ENCODE peak calls at places on chromosomes 4 and X, in seven cellular contexts. Z is GM12878, Q is GM12891, W is HepG2, B is K562, M is SK-N-SH, R is H1. A is an unnamed sample.

GRCh38 chr4:185656467-185656890 is 121.2 kb upstream of the PDLIM3 start:
- DNase-seq in B (no peak), Q (no peak), Z (no peak), M (no peak), W (no peak), R (peak; percentile 59), A (no peak)

GRCh38 chr4:15657366-15657765 is 2.2 kb upstream of the FBXL5 start:
- DNase-seq in R (no peak), Q (no peak), M (no peak), B (no peak), W (no peak), Z (no peak), A (no peak)

GRCh38 chrX:7330971-7331746 is 183.2 kb upstream of the PUDP start:
- DNase-seq in B (no peak), W (no peak), Z (no peak), M (no peak), Q (no peak), R (no peak), A (no peak)

GRCh38 chrX:8345473-8345872 is 119.2 kb upstream of the VCX3B start:
- DNase-seq in Z (no peak), Q (no peak), W (peak; percentile 3), M (no peak), R (no peak), B (no peak), A (no peak)

GRCh38 chr4:6446538-6447451 is 25.6 kb downstream of the PPP2R2C start:
- DNase-seq in W (no peak), M (no peak), R (no peak), B (no peak), Q (no peak), Z (no peak), A (no peak)

GRCh38 chr4:121784975-121785374 is 16.1 kb upstream of the EXOSC9 start:
- DNase-seq in W (no peak), B (no peak), Z (no peak), Q (no peak), R (no peak), M (no peak), A (no peak)

GRCh38 chr4:42671431-42672194 is 14.7 kb upstream of the ATP8A1 start:
- DNase-seq in Z (no peak), W (no peak), R (no peak), B (no peak), Q (no peak), M (no peak), A (no peak)

GRCh38 chr4:186726440-186727148 is 2.9 kb upstream of the FAT1 start:
- DNase-seq in M (peak; percentile 75), Z (no peak), R (peak; percentile 93), B (peak; percentile 70), Q (no peak), W (peak; percentile 63), A (no peak)

GRCh38 chrX:34058005-34058404 is 74.1 kb downstream of the FAM47A start:
- DNase-seq in Z (no peak), R (peak; percentile 33), M (no peak), Q (no peak), W (no peak), B (no peak), A (no peak)

DNA sequence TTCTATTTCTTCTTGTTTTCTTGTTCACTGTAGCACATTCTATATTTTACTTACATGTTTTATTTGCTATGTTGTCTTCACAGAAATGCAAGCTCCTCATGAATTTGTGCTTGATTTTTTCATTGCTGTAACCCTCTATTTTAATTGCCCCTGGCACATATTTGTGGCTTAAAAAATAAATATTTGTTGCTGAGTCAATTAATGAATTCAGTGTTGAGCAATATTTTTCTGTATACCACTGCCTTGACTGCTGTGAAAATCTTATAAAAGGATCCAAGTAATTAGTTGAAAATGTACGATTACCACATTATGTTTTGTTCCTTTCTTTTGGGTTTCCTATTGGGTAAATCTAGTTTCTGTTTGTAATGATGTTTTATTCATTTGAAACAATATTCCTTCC is 68.5 kb downstream of the FAM47A start:
- DNase-seq in R (no peak), Z (no peak), W (no peak), B (no peak), Q (no peak), M (no peak), A (no peak)
- TF ChIP-seq TAF1 in R (no peak), Z (no peak), W (no peak), B (no peak), Q (no peak), M (no peak), A (no peak)

GRCh38 chrX:134542485-134542884 is 82.5 kb downstream of the HPRT1 start:
- DNase-seq in Q (no peak), R (no peak), Z (no peak), B (peak; percentile 52), M (no peak), W (no peak), A (no peak)
- TF ChIP-seq TAF1 in Q (no peak), R (no peak), Z (no peak), B (no peak), M (no peak), W (no peak), A (no peak)

GRCh38 chrX:145532176-145532780 is 285.0 kb downstream of the SPANXN1 start:
- DNase-seq in B (no peak), W (no peak), Q (no peak), Z (no peak), R (no peak), M (no peak), A (no peak)

GRCh38 chrX:145533534-145533933 is 284.1 kb upstream of the SLITRK2 start:
- DNase-seq in Z (no peak), B (no peak), R (no peak), M (no peak), Q (no peak), W (no peak), A (no peak)
- TF ChIP-seq TAF1 in Z (no peak), B (no peak), R (no peak), M (no peak), Q (no peak), W (no peak), A (no peak)

GRCh38 chrX:94361241-94361640 is 687.2 kb downstream of the FAM133A start:
- DNase-seq in Q (no peak), B (no peak), M (no peak), R (no peak), W (no peak), Z (no peak), A (no peak)
- TF ChIP-seq TAF1 in Q (no peak), B (no peak), M (no peak), R (no peak), W (no peak), Z (no peak), A (no peak)

GRCh38 chr4:48090621-48091020 is 43.4 kb downstream of the TXK start:
- DNase-seq in Q (no peak), B (no peak), W (no peak), R (no peak), M (no peak), Z (no peak), A (no peak)
- TF ChIP-seq TAF1 in Q (no peak), B (no peak), W (no peak), R (no peak), M (no peak), Z (no peak), A (no peak)

A was measured in GM12892.